ENCODE peak calls at places on chromosome 14, in five cellular contexts. One of them, this sample, is unnamed.

GRCh38 chr14:85248881-85249635 is 280.9 kb upstream of the FLRT2 start:
- DNase-seq in stomach: no peak
- DNase-seq in tibial artery: peak; percentile 33
- DNase-seq in esophagus squamous epithelium: no peak
- DNase-seq in naive thymus-derived CD4-positive, alpha-beta T cell: no peak
- DNase-seq in this sample: peak; percentile 67

GRCh38 chr14:64364907-64365306 is 23.2 kb upstream of the MTHFD1 start:
- DNase-seq in stomach: no peak
- DNase-seq in tibial artery: no peak
- DNase-seq in esophagus squamous epithelium: no peak
- DNase-seq in naive thymus-derived CD4-positive, alpha-beta T cell: no peak
- DNase-seq in this sample: no peak

GRCh38 chr14:75911883-75912282 is 69.9 kb downstream of the TGFB3 start:
- DNase-seq in stomach: no peak
- DNase-seq in tibial artery: no peak
- DNase-seq in esophagus squamous epithelium: no peak
- DNase-seq in naive thymus-derived CD4-positive, alpha-beta T cell: no peak
- DNase-seq in this sample: no peak

GRCh38 chr14:60722836-60723217 is 1.3 kb downstream of the SIX4 start:
- DNase-seq in stomach: no peak
- DNase-seq in tibial artery: no peak
- DNase-seq in esophagus squamous epithelium: no peak
- DNase-seq in naive thymus-derived CD4-positive, alpha-beta T cell: peak; percentile 3
- DNase-seq in this sample: peak; percentile 25

GRCh38 chr14:77098470-77099353 is 654 bp downstream of the CIPC start:
- DNase-seq in stomach: peak; percentile 54
- DNase-seq in tibial artery: peak; percentile 78
- DNase-seq in esophagus squamous epithelium: peak; percentile 37
- DNase-seq in naive thymus-derived CD4-positive, alpha-beta T cell: peak; percentile 23
- DNase-seq in this sample: peak; percentile 67

GRCh38 chr14:77248666-77249065 is 22.3 kb downstream of the NGB start:
- DNase-seq in stomach: no peak
- DNase-seq in tibial artery: no peak
- DNase-seq in esophagus squamous epithelium: no peak
- DNase-seq in naive thymus-derived CD4-positive, alpha-beta T cell: no peak
- DNase-seq in this sample: no peak

GRCh38 chr14:105364100-105364708 is 34.1 kb upstream of the TEX22 start:
- DNase-seq in stomach: peak; percentile 31
- DNase-seq in tibial artery: no peak
- DNase-seq in esophagus squamous epithelium: no peak
- DNase-seq in naive thymus-derived CD4-positive, alpha-beta T cell: peak; percentile 50
- DNase-seq in this sample: no peak

GRCh38 chr14:23154876-23155587 is 28.4 kb downstream of the SLC7A8 start:
- DNase-seq in stomach: peak; percentile 89
- DNase-seq in tibial artery: peak; percentile 94
- DNase-seq in esophagus squamous epithelium: no peak
- DNase-seq in naive thymus-derived CD4-positive, alpha-beta T cell: no peak
- DNase-seq in this sample: peak; percentile 93

GRCh38 chr14:92599786-92600185 is 86.2 kb downstream of the RIN3 start:
- DNase-seq in stomach: no peak
- DNase-seq in tibial artery: no peak
- DNase-seq in esophagus squamous epithelium: no peak
- DNase-seq in naive thymus-derived CD4-positive, alpha-beta T cell: no peak
- DNase-seq in this sample: no peak

GRCh38 chr14:63295991-63296630 is 22.6 kb downstream of the GPHB5 start:
- DNase-seq in stomach: no peak
- DNase-seq in tibial artery: no peak
- DNase-seq in esophagus squamous epithelium: no peak
- DNase-seq in naive thymus-derived CD4-positive, alpha-beta T cell: no peak
- DNase-seq in this sample: no peak

GRCh38 chr14:20614038-20614840 is 23.1 kb upstream of the RNASE12 start:
- DNase-seq in stomach: no peak
- DNase-seq in tibial artery: no peak
- DNase-seq in esophagus squamous epithelium: no peak
- DNase-seq in naive thymus-derived CD4-positive, alpha-beta T cell: no peak
- DNase-seq in this sample: no peak

GRCh38 chr14:74756326-74756725 is 6.8 kb upstream of the YLPM1 start:
- DNase-seq in stomach: no peak
- DNase-seq in tibial artery: no peak
- DNase-seq in esophagus squamous epithelium: no peak
- DNase-seq in naive thymus-derived CD4-positive, alpha-beta T cell: no peak
- DNase-seq in this sample: no peak

GRCh38 chr14:71665157-71665556 is 267.1 kb upstream of the RGS6 start:
- DNase-seq in stomach: no peak
- DNase-seq in tibial artery: no peak
- DNase-seq in esophagus squamous epithelium: no peak
- DNase-seq in naive thymus-derived CD4-positive, alpha-beta T cell: no peak
- DNase-seq in this sample: no peak

GRCh38 chr14:49218436-49219092 is 367.6 kb downstream of the RPS29 start:
- DNase-seq in stomach: no peak
- DNase-seq in tibial artery: no peak
- DNase-seq in esophagus squamous epithelium: no peak
- DNase-seq in naive thymus-derived CD4-positive, alpha-beta T cell: no peak
- DNase-seq in this sample: no peak

GRCh38 chr14:103347091-103347815 is 13.2 kb downstream of the EIF5 start:
- DNase-seq in stomach: no peak
- DNase-seq in tibial artery: no peak
- DNase-seq in esophagus squamous epithelium: no peak
- DNase-seq in naive thymus-derived CD4-positive, alpha-beta T cell: no peak
- DNase-seq in this sample: no peak

GRCh38 chr14:31568151-31568550 is 6.9 kb downstream of the NUBPL start:
- DNase-seq in stomach: no peak
- DNase-seq in tibial artery: no peak
- DNase-seq in esophagus squamous epithelium: no peak
- DNase-seq in naive thymus-derived CD4-positive, alpha-beta T cell: no peak
- DNase-seq in this sample: no peak

GRCh38 chr14:90698379-90698869 is 117.8 kb downstream of the TTC7B start:
- DNase-seq in stomach: no peak
- DNase-seq in tibial artery: peak; percentile 73
- DNase-seq in esophagus squamous epithelium: no peak
- DNase-seq in naive thymus-derived CD4-positive, alpha-beta T cell: no peak
- DNase-seq in this sample: peak; percentile 78

GRCh38 chr14:25508845-25509244 is 458.9 kb upstream of the STXBP6 start:
- DNase-seq in stomach: no peak
- DNase-seq in tibial artery: no peak
- DNase-seq in esophagus squamous epithelium: no peak
- DNase-seq in naive thymus-derived CD4-positive, alpha-beta T cell: no peak
- DNase-seq in this sample: no peak

GRCh38 chr14:93331375-93332031 is 1.3 kb downstream of the BTBD7 start:
- DNase-seq in stomach: no peak
- DNase-seq in tibial artery: peak; percentile 28
- DNase-seq in esophagus squamous epithelium: no peak
- DNase-seq in naive thymus-derived CD4-positive, alpha-beta T cell: no peak
- DNase-seq in this sample: peak; percentile 36

GRCh38 chr14:35196571-35196970 is 74.2 kb downstream of the PRORP start:
- DNase-seq in stomach: no peak
- DNase-seq in tibial artery: no peak
- DNase-seq in esophagus squamous epithelium: no peak
- DNase-seq in naive thymus-derived CD4-positive, alpha-beta T cell: no peak
- DNase-seq in this sample: no peak

GRCh38 chr14:86954623-86955022 is 1038.4 kb downstream of the GALC start:
- DNase-seq in stomach: no peak
- DNase-seq in tibial artery: no peak
- DNase-seq in esophagus squamous epithelium: no peak
- DNase-seq in naive thymus-derived CD4-positive, alpha-beta T cell: no peak
- DNase-seq in this sample: no peak

GRCh38 chr14:36834293-36834692 is 172.6 kb downstream of the PAX9 start:
- DNase-seq in stomach: no peak
- DNase-seq in tibial artery: no peak
- DNase-seq in esophagus squamous epithelium: no peak
- DNase-seq in naive thymus-derived CD4-positive, alpha-beta T cell: no peak
- DNase-seq in this sample: no peak

GRCh38 chr14:72075649-72076334 is 143.6 kb downstream of the RGS6 start:
- DNase-seq in stomach: no peak
- DNase-seq in tibial artery: no peak
- DNase-seq in esophagus squamous epithelium: no peak
- DNase-seq in naive thymus-derived CD4-positive, alpha-beta T cell: no peak
- DNase-seq in this sample: no peak

GRCh38 chr14:39417014-39417413 is 15.2 kb downstream of the FBXO33 start:
- DNase-seq in stomach: no peak
- DNase-seq in tibial artery: no peak
- DNase-seq in esophagus squamous epithelium: no peak
- DNase-seq in naive thymus-derived CD4-positive, alpha-beta T cell: no peak
- DNase-seq in this sample: no peak

GRCh38 chr14:61661471-61661988 is 33.8 kb upstream of the HIF1A start:
- DNase-seq in stomach: no peak
- DNase-seq in tibial artery: no peak
- DNase-seq in esophagus squamous epithelium: no peak
- DNase-seq in naive thymus-derived CD4-positive, alpha-beta T cell: no peak
- DNase-seq in this sample: no peak

GRCh38 chr14:64736271-64737131 is 32.3 kb downstream of the PLEKHG3 start:
- DNase-seq in stomach: peak; percentile 79
- DNase-seq in tibial artery: no peak
- DNase-seq in esophagus squamous epithelium: no peak
- DNase-seq in naive thymus-derived CD4-positive, alpha-beta T cell: no peak
- DNase-seq in this sample: no peak

GRCh38 chr14:35268946-35269345 is 23.2 kb upstream of the PSMA6 start:
- DNase-seq in stomach: no peak
- DNase-seq in tibial artery: no peak
- DNase-seq in esophagus squamous epithelium: no peak
- DNase-seq in naive thymus-derived CD4-positive, alpha-beta T cell: no peak
- DNase-seq in this sample: no peak

GRCh38 chr14:81519200-81519998 is 14.3 kb downstream of the SEL1L start:
- DNase-seq in stomach: no peak
- DNase-seq in tibial artery: no peak
- DNase-seq in esophagus squamous epithelium: no peak
- DNase-seq in naive thymus-derived CD4-positive, alpha-beta T cell: peak; percentile 9
- DNase-seq in this sample: no peak

GRCh38 chr14:23550827-23551265 is 719 bp downstream of the ZFHX2 start:
- DNase-seq in stomach: no peak
- DNase-seq in tibial artery: no peak
- DNase-seq in esophagus squamous epithelium: no peak
- DNase-seq in naive thymus-derived CD4-positive, alpha-beta T cell: no peak
- DNase-seq in this sample: peak; percentile 42

GRCh38 chr14:56534656-56535055 is 44.9 kb upstream of the TMEM260 start:
- DNase-seq in stomach: no peak
- DNase-seq in tibial artery: no peak
- DNase-seq in esophagus squamous epithelium: no peak
- DNase-seq in naive thymus-derived CD4-positive, alpha-beta T cell: no peak
- DNase-seq in this sample: no peak

DNA sequence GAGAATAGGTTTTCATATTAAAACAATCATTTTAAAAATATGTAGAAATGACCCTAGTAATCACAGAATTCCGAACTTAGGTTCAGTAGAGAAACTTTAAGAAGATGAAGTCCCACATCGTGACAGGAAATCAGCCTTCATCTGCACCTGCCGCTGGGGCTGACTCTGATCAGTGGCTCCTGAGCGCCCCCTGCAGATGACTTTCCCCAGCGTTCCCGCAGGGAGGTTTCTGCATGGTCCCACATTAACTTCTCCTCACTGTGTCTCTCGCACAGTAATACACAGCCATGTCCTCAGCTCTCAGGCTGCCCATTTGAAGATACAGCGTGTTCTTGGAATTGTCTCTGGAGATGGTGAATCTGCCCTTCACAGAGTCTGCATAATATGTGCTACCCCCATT is 1131.1 kb downstream of the TMEM121 start:
- DNase-seq in stomach: no peak
- DNase-seq in tibial artery: no peak
- DNase-seq in esophagus squamous epithelium: no peak
- DNase-seq in naive thymus-derived CD4-positive, alpha-beta T cell: peak; percentile 69
- DNase-seq in this sample: no peak
- H3K9me3 ChIP-seq in stomach: no peaks in the 10 kb centered on the region
- H3K9me3 ChIP-seq in tibial artery: no peaks in the 10 kb centered on the region
- H3K9me3 ChIP-seq in esophagus squamous epithelium: no peaks in the 10 kb centered on the region
- H3K9me3 ChIP-seq in naive thymus-derived CD4-positive, alpha-beta T cell: no peaks in the 10 kb centered on the region
- H3K9me3 ChIP-seq in this sample: no peaks in the 10 kb centered on the region

GRCh38 chr14:58820032-58820431 is 182.3 kb downstream of the DACT1 start:
- DNase-seq in stomach: no peak
- DNase-seq in tibial artery: no peak
- DNase-seq in esophagus squamous epithelium: no peak
- DNase-seq in naive thymus-derived CD4-positive, alpha-beta T cell: no peak
- DNase-seq in this sample: no peak
- H3K9me3 ChIP-seq in stomach: no peaks in the 10 kb centered on the region
- H3K9me3 ChIP-seq in tibial artery: no peaks in the 10 kb centered on the region
- H3K9me3 ChIP-seq in esophagus squamous epithelium: no peaks in the 10 kb centered on the region
- H3K9me3 ChIP-seq in naive thymus-derived CD4-positive, alpha-beta T cell: no peaks in the 10 kb centered on the region
- H3K9me3 ChIP-seq in this sample: no peaks in the 10 kb centered on the region

GRCh38 chr14:101049511-101049910 is 146.0 kb upstream of the RTL1 start:
- DNase-seq in stomach: no peak
- DNase-seq in tibial artery: no peak
- DNase-seq in esophagus squamous epithelium: no peak
- DNase-seq in naive thymus-derived CD4-positive, alpha-beta T cell: no peak
- DNase-seq in this sample: no peak

GRCh38 chr14:101050901-101051490 is 147.5 kb upstream of the RTL1 start:
- DNase-seq in stomach: no peak
- DNase-seq in tibial artery: no peak
- DNase-seq in esophagus squamous epithelium: no peak
- DNase-seq in naive thymus-derived CD4-positive, alpha-beta T cell: no peak
- DNase-seq in this sample: no peak

GRCh38 chr14:101048766-101049165 is 145.2 kb upstream of the RTL1 start:
- DNase-seq in stomach: no peak
- DNase-seq in tibial artery: no peak
- DNase-seq in esophagus squamous epithelium: no peak
- DNase-seq in naive thymus-derived CD4-positive, alpha-beta T cell: no peak
- DNase-seq in this sample: no peak

GRCh38 chr14:101047326-101047725 is 143.8 kb upstream of the RTL1 start:
- DNase-seq in stomach: no peak
- DNase-seq in tibial artery: no peak
- DNase-seq in esophagus squamous epithelium: no peak
- DNase-seq in naive thymus-derived CD4-positive, alpha-beta T cell: no peak
- DNase-seq in this sample: no peak

DNA sequence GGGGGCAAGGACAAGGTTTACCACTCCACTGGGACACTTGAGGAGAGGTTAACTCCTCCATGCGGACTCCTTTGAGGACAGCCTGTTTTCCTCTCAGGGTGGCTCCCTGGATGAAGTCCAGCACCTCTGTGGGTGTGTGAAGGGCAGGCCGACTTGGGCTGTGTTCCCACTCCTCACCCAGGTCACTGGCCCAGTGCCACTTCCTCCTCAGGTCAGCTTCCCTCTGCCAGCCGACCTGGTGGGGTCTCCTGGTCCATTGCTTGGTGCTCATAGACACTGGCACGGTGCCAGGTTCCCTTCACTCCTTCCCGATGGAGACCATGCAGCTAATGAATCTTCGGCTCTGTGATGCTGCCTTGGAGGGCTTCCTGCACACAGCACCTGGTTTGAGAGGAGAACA is 146.4 kb upstream of the RTL1 start:
- DNase-seq in stomach: no peak
- DNase-seq in tibial artery: no peak
- DNase-seq in esophagus squamous epithelium: no peak
- DNase-seq in naive thymus-derived CD4-positive, alpha-beta T cell: no peak
- DNase-seq in this sample: no peak
- H3K9me3 ChIP-seq in stomach: no peaks in the 10 kb centered on the region
- H3K9me3 ChIP-seq in tibial artery: no peaks in the 10 kb centered on the region
- H3K9me3 ChIP-seq in esophagus squamous epithelium: no peaks in the 10 kb centered on the region
- H3K9me3 ChIP-seq in naive thymus-derived CD4-positive, alpha-beta T cell: no peaks in the 10 kb centered on the region
- H3K9me3 ChIP-seq in this sample: no peaks in the 10 kb centered on the region

GRCh38 chr14:106489112-106489881 is 962.9 kb downstream of the TMEM121 start:
- DNase-seq in stomach: no peak
- DNase-seq in tibial artery: no peak
- DNase-seq in esophagus squamous epithelium: no peak
- DNase-seq in naive thymus-derived CD4-positive, alpha-beta T cell: no peak
- DNase-seq in this sample: no peak
- H3K9me3 ChIP-seq in stomach: no peaks in the 10 kb centered on the region
- H3K9me3 ChIP-seq in tibial artery: no peaks in the 10 kb centered on the region
- H3K9me3 ChIP-seq in esophagus squamous epithelium: no peaks in the 10 kb centered on the region
- H3K9me3 ChIP-seq in naive thymus-derived CD4-positive, alpha-beta T cell: no peaks in the 10 kb centered on the region
- H3K9me3 ChIP-seq in this sample: no peaks in the 10 kb centered on the region

GRCh38 chr14:98197933-98198332 is 1074.1 kb downstream of the BCL11B start:
- DNase-seq in stomach: no peak
- DNase-seq in tibial artery: no peak
- DNase-seq in esophagus squamous epithelium: no peak
- DNase-seq in naive thymus-derived CD4-positive, alpha-beta T cell: no peak
- DNase-seq in this sample: no peak
- H3K9me3 ChIP-seq in stomach: no peaks in the 10 kb centered on the region
- H3K9me3 ChIP-seq in tibial artery: no peaks in the 10 kb centered on the region
- H3K9me3 ChIP-seq in esophagus squamous epithelium: no peaks in the 10 kb centered on the region
- H3K9me3 ChIP-seq in naive thymus-derived CD4-positive, alpha-beta T cell: no peaks in the 10 kb centered on the region
- H3K9me3 ChIP-seq in this sample: no peaks in the 10 kb centered on the region

This sample was measured in adrenal gland.